ENCODE peak calls at places on chromosomes 13 and 19, in five cellular contexts. One of them, this sample, is unnamed.

GRCh38 chr13:90984737-90985136 is 362.8 kb upstream of the MIR17HG start:
- DNase-seq in pancreas: no peak
- DNase-seq in right atrium auricular region: no peak
- DNase-seq in astrocyte of the spinal cord: no peak
- DNase-seq in tibial artery: no peak
- DNase-seq in this sample: no peak

GRCh38 chr19:46617566-46618079 is 7.3 kb downstream of the PTGIR start:
- DNase-seq in pancreas: no peak
- DNase-seq in right atrium auricular region: no peak
- DNase-seq in astrocyte of the spinal cord: no peak
- DNase-seq in tibial artery: no peak
- DNase-seq in this sample: no peak

GRCh38 chr19:46217476-46217875 is 12.1 kb upstream of the IGFL1 start:
- DNase-seq in pancreas: no peak
- DNase-seq in right atrium auricular region: no peak
- DNase-seq in astrocyte of the spinal cord: no peak
- DNase-seq in tibial artery: no peak
- DNase-seq in this sample: no peak

GRCh38 chr13:38494445-38494844 is 144.8 kb downstream of the UFM1 start:
- DNase-seq in pancreas: no peak
- DNase-seq in right atrium auricular region: no peak
- DNase-seq in astrocyte of the spinal cord: no peak
- DNase-seq in tibial artery: no peak
- DNase-seq in this sample: no peak

GRCh38 chr13:50357586-50358118 is 342.4 kb downstream of the KCNRG start:
- DNase-seq in pancreas: no peak
- DNase-seq in right atrium auricular region: no peak
- DNase-seq in astrocyte of the spinal cord: peak
- DNase-seq in tibial artery: no peak
- DNase-seq in this sample: peak

GRCh38 chr13:54536112-54536511 is 1507.5 kb downstream of the OLFM4 start:
- DNase-seq in pancreas: no peak
- DNase-seq in right atrium auricular region: no peak
- DNase-seq in astrocyte of the spinal cord: no peak
- DNase-seq in tibial artery: no peak
- DNase-seq in this sample: no peak

GRCh38 chr19:51508059-51508733 is 6.6 kb upstream of the SIGLEC12 start:
- DNase-seq in pancreas: no peak
- DNase-seq in right atrium auricular region: no peak
- DNase-seq in astrocyte of the spinal cord: no peak
- DNase-seq in tibial artery: no peak
- DNase-seq in this sample: no peak

GRCh38 chr13:19845758-19846157 is 17.7 kb downstream of the ZMYM5 start:
- DNase-seq in pancreas: no peak
- DNase-seq in right atrium auricular region: no peak
- DNase-seq in astrocyte of the spinal cord: peak
- DNase-seq in tibial artery: no peak
- DNase-seq in this sample: peak

GRCh38 chr13:20411638-20412342 is 113.9 kb downstream of the CRYL1 start:
- DNase-seq in pancreas: no peak
- DNase-seq in right atrium auricular region: no peak
- DNase-seq in astrocyte of the spinal cord: no peak
- DNase-seq in tibial artery: no peak
- DNase-seq in this sample: no peak

GRCh38 chr13:35791191-35791902 is 314.9 kb upstream of the MAB21L1 start:
- DNase-seq in pancreas: no peak
- DNase-seq in right atrium auricular region: no peak
- DNase-seq in astrocyte of the spinal cord: peak
- DNase-seq in tibial artery: no peak
- DNase-seq in this sample: peak

GRCh38 chr19:324716-325115 is 19.9 kb downstream of the MIER2 start:
- DNase-seq in pancreas: no peak
- DNase-seq in right atrium auricular region: no peak
- DNase-seq in astrocyte of the spinal cord: no peak
- DNase-seq in tibial artery: no peak
- DNase-seq in this sample: no peak

GRCh38 chr13:94778986-94779385 is 66.6 kb upstream of the SOX21 start:
- DNase-seq in pancreas: no peak
- DNase-seq in right atrium auricular region: no peak
- DNase-seq in astrocyte of the spinal cord: no peak
- DNase-seq in tibial artery: no peak
- DNase-seq in this sample: no peak

GRCh38 chr19:5585461-5586299 is 17.9 kb upstream of the TINCR start:
- DNase-seq in pancreas: no peak
- DNase-seq in right atrium auricular region: peak
- DNase-seq in astrocyte of the spinal cord: peak
- DNase-seq in tibial artery: no peak
- DNase-seq in this sample: no peak

GRCh38 chr13:47397739-47398138 is 500.9 kb upstream of the HTR2A start:
- DNase-seq in pancreas: no peak
- DNase-seq in right atrium auricular region: no peak
- DNase-seq in astrocyte of the spinal cord: peak
- DNase-seq in tibial artery: no peak
- DNase-seq in this sample: peak

GRCh38 chr13:98118865-98119264 is 24.0 kb upstream of the FARP1 start:
- DNase-seq in pancreas: no peak
- DNase-seq in right atrium auricular region: no peak
- DNase-seq in astrocyte of the spinal cord: no peak
- DNase-seq in tibial artery: no peak
- DNase-seq in this sample: no peak

GRCh38 chr19:37963190-37963947 is 56.4 kb downstream of the SIPA1L3 start:
- DNase-seq in pancreas: peak
- DNase-seq in right atrium auricular region: no peak
- DNase-seq in astrocyte of the spinal cord: peak
- DNase-seq in tibial artery: no peak
- DNase-seq in this sample: peak

GRCh38 chr19:54021932-54022331 is 30.5 kb downstream of the CACNG6 start:
- DNase-seq in pancreas: no peak
- DNase-seq in right atrium auricular region: no peak
- DNase-seq in astrocyte of the spinal cord: no peak
- DNase-seq in tibial artery: no peak
- DNase-seq in this sample: no peak

GRCh38 chr13:92387245-92387644 is 839.4 kb upstream of the GPC6 start:
- DNase-seq in pancreas: no peak
- DNase-seq in right atrium auricular region: no peak
- DNase-seq in astrocyte of the spinal cord: no peak
- DNase-seq in tibial artery: no peak
- DNase-seq in this sample: no peak

GRCh38 chr13:42807866-42808265 is 26.5 kb downstream of the FAM216B start:
- DNase-seq in pancreas: no peak
- DNase-seq in right atrium auricular region: no peak
- DNase-seq in astrocyte of the spinal cord: peak
- DNase-seq in tibial artery: no peak
- DNase-seq in this sample: peak

GRCh38 chr19:1999856-2000515 is 15.5 kb downstream of the BTBD2 start:
- DNase-seq in pancreas: no peak
- DNase-seq in right atrium auricular region: no peak
- DNase-seq in astrocyte of the spinal cord: no peak
- DNase-seq in tibial artery: no peak
- DNase-seq in this sample: no peak

GRCh38 chr19:52190679-52191293 is 934 bp downstream of the PPP2R1A start:
- DNase-seq in pancreas: peak
- DNase-seq in right atrium auricular region: peak
- DNase-seq in astrocyte of the spinal cord: no peak
- DNase-seq in tibial artery: no peak
- DNase-seq in this sample: peak

GRCh38 chr13:32802159-32802558 is 214.1 kb upstream of the KL start:
- DNase-seq in pancreas: no peak
- DNase-seq in right atrium auricular region: no peak
- DNase-seq in astrocyte of the spinal cord: no peak
- DNase-seq in tibial artery: no peak
- DNase-seq in this sample: no peak

GRCh38 chr19:34254552-34255432 is at the start of gene GARRE1:
- DNase-seq in pancreas: peak
- DNase-seq in right atrium auricular region: no peak
- DNase-seq in astrocyte of the spinal cord: no peak
- DNase-seq in tibial artery: no peak
- DNase-seq in this sample: peak

GRCh38 chr13:42083138-42083770 is 34.8 kb downstream of the DGKH start:
- DNase-seq in pancreas: no peak
- DNase-seq in right atrium auricular region: no peak
- DNase-seq in astrocyte of the spinal cord: no peak
- DNase-seq in tibial artery: no peak
- DNase-seq in this sample: peak

GRCh38 chr13:59750860-59751259 is 412.9 kb downstream of the DIAPH3 start:
- DNase-seq in pancreas: no peak
- DNase-seq in right atrium auricular region: no peak
- DNase-seq in astrocyte of the spinal cord: peak
- DNase-seq in tibial artery: no peak
- DNase-seq in this sample: peak
- TF ChIP-seq CTCF in pancreas: no peak
- TF ChIP-seq CTCF in right atrium auricular region: no peak
- TF ChIP-seq CTCF in astrocyte of the spinal cord: no peak
- TF ChIP-seq CTCF in tibial artery: no peak
- TF ChIP-seq CTCF in this sample: no peak

GRCh38 chr13:110957181-110957884 is 42.5 kb upstream of the ANKRD10 start:
- DNase-seq in pancreas: no peak
- DNase-seq in right atrium auricular region: no peak
- DNase-seq in astrocyte of the spinal cord: peak
- DNase-seq in tibial artery: no peak
- DNase-seq in this sample: no peak
- H3K4me3 ChIP-seq in pancreas: no peak
- H3K4me3 ChIP-seq in right atrium auricular region: no peak
- H3K4me3 ChIP-seq in astrocyte of the spinal cord: no peak
- H3K4me3 ChIP-seq in tibial artery: no peak
- H3K4me3 ChIP-seq in this sample: no peak

GRCh38 chr19:58560921-58561320 is 2.5 kb upstream of the UBE2M start:
- DNase-seq in pancreas: no peak
- DNase-seq in right atrium auricular region: no peak
- DNase-seq in astrocyte of the spinal cord: no peak
- DNase-seq in tibial artery: no peak
- DNase-seq in this sample: no peak

GRCh38 chr19:58560007-58560887 is 1.8 kb upstream of the UBE2M start:
- DNase-seq in pancreas: peak
- DNase-seq in right atrium auricular region: no peak
- DNase-seq in astrocyte of the spinal cord: no peak
- DNase-seq in tibial artery: no peak
- DNase-seq in this sample: no peak

GRCh38 chr19:58558623-58559274 is 338 bp upstream of the UBE2M start:
- DNase-seq in pancreas: peak
- DNase-seq in right atrium auricular region: peak
- DNase-seq in astrocyte of the spinal cord: peak
- DNase-seq in tibial artery: peak
- DNase-seq in this sample: peak

GRCh38 chr19:58558066-58558622 is at the start of gene UBE2M:
- DNase-seq in pancreas: peak
- DNase-seq in right atrium auricular region: peak
- DNase-seq in astrocyte of the spinal cord: peak
- DNase-seq in tibial artery: peak
- DNase-seq in this sample: peak

GRCh38 chr19:58559275-58560006 is 1.0 kb upstream of the UBE2M start:
- DNase-seq in pancreas: peak
- DNase-seq in right atrium auricular region: peak
- DNase-seq in astrocyte of the spinal cord: peak
- DNase-seq in tibial artery: peak
- DNase-seq in this sample: peak
- TF ChIP-seq CTCF in pancreas: no peak
- TF ChIP-seq CTCF in right atrium auricular region: no peak
- TF ChIP-seq CTCF in astrocyte of the spinal cord: no peak
- TF ChIP-seq CTCF in tibial artery: no peak
- TF ChIP-seq CTCF in this sample: no peak

GRCh38 chr13:109802936-109803335 is 16.6 kb upstream of the IRS2 start:
- DNase-seq in pancreas: no peak
- DNase-seq in right atrium auricular region: no peak
- DNase-seq in astrocyte of the spinal cord: no peak
- DNase-seq in tibial artery: no peak
- DNase-seq in this sample: no peak
- H3K4me3 ChIP-seq in pancreas: no peak
- H3K4me3 ChIP-seq in right atrium auricular region: no peak
- H3K4me3 ChIP-seq in astrocyte of the spinal cord: no peak
- H3K4me3 ChIP-seq in tibial artery: no peak
- H3K4me3 ChIP-seq in this sample: no peak

GRCh38 chr13:79898996-79899395 is 418.0 kb downstream of the NDFIP2 start:
- DNase-seq in pancreas: no peak
- DNase-seq in right atrium auricular region: no peak
- DNase-seq in astrocyte of the spinal cord: no peak
- DNase-seq in tibial artery: no peak
- DNase-seq in this sample: no peak

GRCh38 chr13:79898202-79898826 is 417.4 kb downstream of the NDFIP2 start:
- DNase-seq in pancreas: no peak
- DNase-seq in right atrium auricular region: no peak
- DNase-seq in astrocyte of the spinal cord: no peak
- DNase-seq in tibial artery: no peak
- DNase-seq in this sample: no peak

GRCh38 chr13:79904581-79904980 is 423.6 kb downstream of the NDFIP2 start:
- DNase-seq in pancreas: no peak
- DNase-seq in right atrium auricular region: no peak
- DNase-seq in astrocyte of the spinal cord: no peak
- DNase-seq in tibial artery: no peak
- DNase-seq in this sample: no peak

GRCh38 chr13:79900356-79900755 is 419.4 kb downstream of the NDFIP2 start:
- DNase-seq in pancreas: no peak
- DNase-seq in right atrium auricular region: no peak
- DNase-seq in astrocyte of the spinal cord: no peak
- DNase-seq in tibial artery: no peak
- DNase-seq in this sample: no peak

GRCh38 chr13:79901336-79901735 is 420.4 kb downstream of the NDFIP2 start:
- DNase-seq in pancreas: no peak
- DNase-seq in right atrium auricular region: no peak
- DNase-seq in astrocyte of the spinal cord: no peak
- DNase-seq in tibial artery: no peak
- DNase-seq in this sample: peak
- TF ChIP-seq CTCF in pancreas: no peak
- TF ChIP-seq CTCF in right atrium auricular region: no peak
- TF ChIP-seq CTCF in astrocyte of the spinal cord: no peak
- TF ChIP-seq CTCF in tibial artery: no peak
- TF ChIP-seq CTCF in this sample: peak

GRCh38 chr19:19191920-19192882 is at the start of the genes BORCS8 and RFXANK:
- DNase-seq in pancreas: peak
- DNase-seq in right atrium auricular region: peak
- DNase-seq in astrocyte of the spinal cord: peak
- DNase-seq in tibial artery: peak
- DNase-seq in this sample: peak
- H3K4me3 ChIP-seq in pancreas: peak
- H3K4me3 ChIP-seq in right atrium auricular region: peak
- H3K4me3 ChIP-seq in astrocyte of the spinal cord: peak
- H3K4me3 ChIP-seq in tibial artery: peak
- H3K4me3 ChIP-seq in this sample: peak

This sample was measured in fibroblast of villous mesenchyme.